ENCODE peak calls at places on chromosomes 13 and 19, in seven cellular contexts. One of them, this sample, is unnamed.
A peak's percentile ranks its signal among the peaks of the same experiment; 100 is the strongest.

GRCh38 chr19:35114656-35115537 is 726 bp upstream of the FXYD3 start:
- DNase-seq in amniotic stem cell: no peak
- DNase-seq in head of caudate nucleus: peak; percentile 95
- DNase-seq in gastrocnemius medialis: no peak
- DNase-seq in cardiac muscle cell: peak; percentile 74
- DNase-seq in dermis blood vessel endothelial cell: peak; percentile 72
- DNase-seq in CD8-positive, alpha-beta memory T cell: peak; percentile 48
- DNase-seq in this sample: peak; percentile 57

GRCh38 chr13:44197791-44198770 is 175.5 kb upstream of the SERP2 start:
- DNase-seq in amniotic stem cell: no peak
- DNase-seq in cardiac muscle cell: peak; percentile 36
- DNase-seq in gastrocnemius medialis: no peak
- DNase-seq in dermis blood vessel endothelial cell: no peak
- DNase-seq in CD8-positive, alpha-beta memory T cell: no peak
- DNase-seq in head of caudate nucleus: no peak
- DNase-seq in this sample: no peak

GRCh38 chr13:100921139-100921538 is 246.5 kb upstream of the TMTC4 start:
- DNase-seq in head of caudate nucleus: no peak
- DNase-seq in CD8-positive, alpha-beta memory T cell: no peak
- DNase-seq in dermis blood vessel endothelial cell: no peak
- DNase-seq in gastrocnemius medialis: no peak
- DNase-seq in cardiac muscle cell: no peak
- DNase-seq in amniotic stem cell: no peak
- DNase-seq in this sample: no peak

GRCh38 chr19:38653028-38653571 is 5.7 kb downstream of the ACTN4 start:
- DNase-seq in dermis blood vessel endothelial cell: peak; percentile 26
- DNase-seq in cardiac muscle cell: no peak
- DNase-seq in head of caudate nucleus: no peak
- DNase-seq in CD8-positive, alpha-beta memory T cell: no peak
- DNase-seq in gastrocnemius medialis: no peak
- DNase-seq in amniotic stem cell: no peak
- DNase-seq in this sample: no peak

GRCh38 chr19:12880551-12881171 is 588 bp downstream of the DNASE2 start:
- DNase-seq in cardiac muscle cell: peak; percentile 61
- DNase-seq in dermis blood vessel endothelial cell: peak; percentile 37
- DNase-seq in CD8-positive, alpha-beta memory T cell: no peak
- DNase-seq in amniotic stem cell: no peak
- DNase-seq in head of caudate nucleus: no peak
- DNase-seq in gastrocnemius medialis: no peak
- DNase-seq in this sample: peak; percentile 64

GRCh38 chr19:56477429-56478338 is 539 bp upstream of the ZNF667 start:
- DNase-seq in cardiac muscle cell: peak; percentile 81
- DNase-seq in dermis blood vessel endothelial cell: peak; percentile 83
- DNase-seq in head of caudate nucleus: peak; percentile 95
- DNase-seq in amniotic stem cell: peak; percentile 86
- DNase-seq in gastrocnemius medialis: peak; percentile 73
- DNase-seq in CD8-positive, alpha-beta memory T cell: peak; percentile 49
- DNase-seq in this sample: peak; percentile 64

GRCh38 chr19:47765522-47766358 is 12.8 kb upstream of the SELENOW start:
- DNase-seq in gastrocnemius medialis: no peak
- DNase-seq in cardiac muscle cell: peak; percentile 91
- DNase-seq in amniotic stem cell: peak; percentile 16
- DNase-seq in CD8-positive, alpha-beta memory T cell: no peak
- DNase-seq in dermis blood vessel endothelial cell: peak; percentile 86
- DNase-seq in head of caudate nucleus: peak; percentile 87
- DNase-seq in this sample: peak; percentile 69

GRCh38 chr13:96141032-96141431 is 51.1 kb downstream of the HS6ST3 start:
- DNase-seq in dermis blood vessel endothelial cell: peak; percentile 7
- DNase-seq in amniotic stem cell: peak; percentile 8
- DNase-seq in gastrocnemius medialis: no peak
- DNase-seq in head of caudate nucleus: no peak
- DNase-seq in cardiac muscle cell: peak; percentile 59
- DNase-seq in CD8-positive, alpha-beta memory T cell: no peak
- DNase-seq in this sample: no peak

GRCh38 chr13:46202188-46202795 is 9.4 kb upstream of the LRRC63 start:
- DNase-seq in gastrocnemius medialis: no peak
- DNase-seq in dermis blood vessel endothelial cell: no peak
- DNase-seq in head of caudate nucleus: no peak
- DNase-seq in amniotic stem cell: no peak
- DNase-seq in CD8-positive, alpha-beta memory T cell: peak; percentile 28
- DNase-seq in cardiac muscle cell: no peak
- DNase-seq in this sample: no peak

GRCh38 chr19:38908854-38909253 is 3.1 kb downstream of the CCER2 start:
- DNase-seq in CD8-positive, alpha-beta memory T cell: no peak
- DNase-seq in head of caudate nucleus: peak; percentile 41
- DNase-seq in dermis blood vessel endothelial cell: no peak
- DNase-seq in amniotic stem cell: no peak
- DNase-seq in gastrocnemius medialis: no peak
- DNase-seq in cardiac muscle cell: no peak
- DNase-seq in this sample: no peak

GRCh38 chr13:101325423-101325822 is 90.9 kb downstream of the NALCN start:
- DNase-seq in amniotic stem cell: no peak
- DNase-seq in dermis blood vessel endothelial cell: no peak
- DNase-seq in gastrocnemius medialis: no peak
- DNase-seq in cardiac muscle cell: no peak
- DNase-seq in CD8-positive, alpha-beta memory T cell: no peak
- DNase-seq in head of caudate nucleus: no peak
- DNase-seq in this sample: no peak

GRCh38 chr19:41997121-41997850 is 3.3 kb upstream of the ATP1A3 start:
- DNase-seq in dermis blood vessel endothelial cell: peak; percentile 53
- DNase-seq in amniotic stem cell: no peak
- DNase-seq in CD8-positive, alpha-beta memory T cell: peak; percentile 24
- DNase-seq in cardiac muscle cell: peak; percentile 86
- DNase-seq in gastrocnemius medialis: no peak
- DNase-seq in head of caudate nucleus: peak; percentile 40
- DNase-seq in this sample: peak; percentile 26

GRCh38 chr19:30862876-30863275 is 486.4 kb downstream of the TSHZ3 start:
- DNase-seq in gastrocnemius medialis: no peak
- DNase-seq in head of caudate nucleus: no peak
- DNase-seq in amniotic stem cell: no peak
- DNase-seq in dermis blood vessel endothelial cell: no peak
- DNase-seq in CD8-positive, alpha-beta memory T cell: no peak
- DNase-seq in cardiac muscle cell: no peak
- DNase-seq in this sample: no peak

GRCh38 chr13:98563071-98563470 is 13.8 kb downstream of the STK24 start:
- DNase-seq in CD8-positive, alpha-beta memory T cell: peak; percentile 38
- DNase-seq in amniotic stem cell: no peak
- DNase-seq in head of caudate nucleus: no peak
- DNase-seq in cardiac muscle cell: no peak
- DNase-seq in dermis blood vessel endothelial cell: no peak
- DNase-seq in gastrocnemius medialis: no peak
- DNase-seq in this sample: no peak

GRCh38 chr19:14272623-14273022 is 66.7 kb upstream of the ADGRL1 start:
- DNase-seq in CD8-positive, alpha-beta memory T cell: no peak
- DNase-seq in amniotic stem cell: no peak
- DNase-seq in gastrocnemius medialis: no peak
- DNase-seq in cardiac muscle cell: no peak
- DNase-seq in dermis blood vessel endothelial cell: no peak
- DNase-seq in head of caudate nucleus: no peak
- DNase-seq in this sample: no peak

GRCh38 chr13:113989585-113990300 is 15.9 kb upstream of the C13orf46 start:
- DNase-seq in head of caudate nucleus: no peak
- DNase-seq in cardiac muscle cell: no peak
- DNase-seq in dermis blood vessel endothelial cell: no peak
- DNase-seq in amniotic stem cell: no peak
- DNase-seq in CD8-positive, alpha-beta memory T cell: no peak
- DNase-seq in gastrocnemius medialis: no peak
- DNase-seq in this sample: no peak

GRCh38 chr13:81488021-81488420 is 1147.1 kb upstream of the SPRY2 start:
- DNase-seq in amniotic stem cell: no peak
- DNase-seq in dermis blood vessel endothelial cell: no peak
- DNase-seq in gastrocnemius medialis: no peak
- DNase-seq in CD8-positive, alpha-beta memory T cell: no peak
- DNase-seq in head of caudate nucleus: no peak
- DNase-seq in cardiac muscle cell: no peak
- DNase-seq in this sample: no peak

GRCh38 chr13:40445557-40445990 is 220.9 kb downstream of the FOXO1 start:
- DNase-seq in gastrocnemius medialis: peak; percentile 29
- DNase-seq in amniotic stem cell: no peak
- DNase-seq in dermis blood vessel endothelial cell: peak; percentile 100
- DNase-seq in head of caudate nucleus: no peak
- DNase-seq in CD8-positive, alpha-beta memory T cell: peak; percentile 13
- DNase-seq in cardiac muscle cell: no peak
- DNase-seq in this sample: no peak

GRCh38 chr19:23481043-23481442 is 85.8 kb upstream of the ZNF91 start:
- DNase-seq in gastrocnemius medialis: no peak
- DNase-seq in cardiac muscle cell: no peak
- DNase-seq in dermis blood vessel endothelial cell: no peak
- DNase-seq in head of caudate nucleus: no peak
- DNase-seq in amniotic stem cell: no peak
- DNase-seq in CD8-positive, alpha-beta memory T cell: no peak
- DNase-seq in this sample: no peak

GRCh38 chr13:31982540-31982939 is 49.0 kb upstream of the FRY start:
- DNase-seq in gastrocnemius medialis: peak; percentile 17
- DNase-seq in cardiac muscle cell: no peak
- DNase-seq in CD8-positive, alpha-beta memory T cell: no peak
- DNase-seq in head of caudate nucleus: no peak
- DNase-seq in dermis blood vessel endothelial cell: peak; percentile 38
- DNase-seq in amniotic stem cell: peak; percentile 14
- DNase-seq in this sample: peak; percentile 18

GRCh38 chr13:47696677-47697076 is 304.4 kb downstream of the SUCLA2 start:
- DNase-seq in dermis blood vessel endothelial cell: no peak
- DNase-seq in cardiac muscle cell: no peak
- DNase-seq in head of caudate nucleus: no peak
- DNase-seq in CD8-positive, alpha-beta memory T cell: no peak
- DNase-seq in gastrocnemius medialis: no peak
- DNase-seq in amniotic stem cell: no peak
- DNase-seq in this sample: no peak

GRCh38 chr19:48444933-48445194 is 919 bp upstream of the GRWD1 start:
- DNase-seq in amniotic stem cell: no peak
- DNase-seq in CD8-positive, alpha-beta memory T cell: no peak
- DNase-seq in dermis blood vessel endothelial cell: peak; percentile 15
- DNase-seq in gastrocnemius medialis: no peak
- DNase-seq in cardiac muscle cell: no peak
- DNase-seq in head of caudate nucleus: no peak
- DNase-seq in this sample: no peak

GRCh38 chr13:80022146-80022545 is 318.8 kb downstream of the SPRY2 start:
- DNase-seq in cardiac muscle cell: peak; percentile 32
- DNase-seq in gastrocnemius medialis: no peak
- DNase-seq in CD8-positive, alpha-beta memory T cell: no peak
- DNase-seq in dermis blood vessel endothelial cell: no peak
- DNase-seq in amniotic stem cell: no peak
- DNase-seq in head of caudate nucleus: no peak
- DNase-seq in this sample: no peak

GRCh38 chr13:38577048-38577447 is 109.8 kb upstream of the FREM2 start:
- DNase-seq in amniotic stem cell: no peak
- DNase-seq in gastrocnemius medialis: no peak
- DNase-seq in CD8-positive, alpha-beta memory T cell: no peak
- DNase-seq in cardiac muscle cell: peak; percentile 82
- DNase-seq in head of caudate nucleus: no peak
- DNase-seq in dermis blood vessel endothelial cell: no peak
- DNase-seq in this sample: no peak

GRCh38 chr19:5186293-5187050 is 154.1 kb downstream of the PTPRS start:
- DNase-seq in gastrocnemius medialis: no peak
- DNase-seq in dermis blood vessel endothelial cell: no peak
- DNase-seq in head of caudate nucleus: no peak
- DNase-seq in CD8-positive, alpha-beta memory T cell: no peak
- DNase-seq in cardiac muscle cell: no peak
- DNase-seq in amniotic stem cell: no peak
- DNase-seq in this sample: no peak

GRCh38 chr13:110126391-110126961 is 180.5 kb downstream of the COL4A1 start:
- DNase-seq in cardiac muscle cell: peak; percentile 70
- DNase-seq in amniotic stem cell: peak; percentile 82
- DNase-seq in head of caudate nucleus: peak; percentile 37
- DNase-seq in gastrocnemius medialis: peak; percentile 47
- DNase-seq in dermis blood vessel endothelial cell: peak; percentile 98
- DNase-seq in CD8-positive, alpha-beta memory T cell: no peak
- DNase-seq in this sample: no peak

GRCh38 chr19:13554506-13555235 is 48.4 kb upstream of the CACNA1A start:
- DNase-seq in gastrocnemius medialis: no peak
- DNase-seq in head of caudate nucleus: no peak
- DNase-seq in cardiac muscle cell: no peak
- DNase-seq in CD8-positive, alpha-beta memory T cell: no peak
- DNase-seq in dermis blood vessel endothelial cell: no peak
- DNase-seq in amniotic stem cell: no peak
- DNase-seq in this sample: no peak

This sample was measured in erythroblast.